ENCODE peak calls at places on chromosomes 3 and 15, in six cellular contexts. U is IMR-90, M is trophoblast cell, N is neuronal stem cell, D is H1, S is H9. Y is an unnamed sample.

GRCh38 chr3:47007001-47007400 is 27.5 kb downstream of the NBEAL2 start:
- DNase-seq in D (no peak), U (no peak), N (no peak), S (no peak), M (no peak), Y (no peak)

GRCh38 chr3:64345351-64345750 is 120.1 kb upstream of the PRICKLE2 start:
- DNase-seq in M (no peak), U (peak), S (no peak), N (no peak), D (no peak), Y (peak)

GRCh38 chr15:101054116-101054515 is 135.0 kb downstream of the LRRK1 start:
- DNase-seq in D (peak), U (no peak), M (peak), S (no peak), N (no peak), Y (no peak)

GRCh38 chr15:91224750-91225380 is 124.8 kb downstream of the SV2B start:
- DNase-seq in D (peak), N (peak), M (peak), U (peak), S (peak), Y (no peak)

GRCh38 chr3:19232566-19232965 is 84.3 kb downstream of the KCNH8 start:
- DNase-seq in D (no peak), M (no peak), U (no peak), N (no peak), S (no peak), Y (no peak)

GRCh38 chr3:110456001-110456400 is 615.6 kb upstream of the NECTIN3 start:
- DNase-seq in U (peak), D (no peak), M (no peak), S (no peak), N (no peak), Y (no peak)

GRCh38 chr15:100703032-100703578 is 100.7 kb downstream of the ASB7 start:
- DNase-seq in S (no peak), M (no peak), D (no peak), U (peak), N (no peak), Y (peak)

GRCh38 chr3:52128118-52128683 is 26.0 kb downstream of the POC1A start:
- DNase-seq in N (no peak), D (no peak), U (peak), M (peak), S (no peak), Y (peak)

GRCh38 chr15:45021331-45021730 is 1.7 kb upstream of the SORD start:
- DNase-seq in M (no peak), U (peak), D (no peak), N (no peak), S (no peak), Y (no peak)

GRCh38 chr3:51687472-51688205 is 16.6 kb downstream of the TEX264 start:
- DNase-seq in M (peak), S (no peak), N (no peak), U (peak), D (no peak), Y (peak)

GRCh38 chr3:107450254-107450653 is 72.5 kb upstream of the BBX start:
- DNase-seq in M (no peak), D (no peak), N (no peak), U (peak), S (no peak), Y (peak)
- H2AFZ ChIP-seq in M (no peak), D (no peak), N (no peak), U (no peak), S (no peak), Y (peak)

DNA sequence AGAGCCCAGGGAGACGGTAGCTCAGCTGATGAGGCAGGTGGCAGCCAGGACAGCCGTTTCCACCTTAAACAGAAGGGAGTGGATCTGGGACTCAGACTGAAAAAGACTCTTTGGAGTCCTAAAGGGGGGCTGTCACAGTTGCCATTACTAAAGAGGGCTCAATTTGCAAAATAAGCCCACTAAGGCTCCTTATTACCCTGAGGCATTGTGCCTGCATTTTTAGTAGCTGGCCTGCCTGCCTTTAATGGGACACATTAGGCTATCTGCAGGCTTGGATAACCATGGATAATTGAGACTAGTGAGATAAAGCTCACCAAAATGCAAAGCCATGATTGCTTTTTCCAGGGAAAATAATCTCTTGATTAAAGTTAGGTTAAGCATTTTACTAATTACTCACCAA is 8.7 kb downstream of the MAP3K13 start:
- DNase-seq in D (no peak), N (no peak), S (no peak), M (no peak), U (no peak), Y (no peak)
- H3K27ac ChIP-seq in D (no peak), N (no peak), S (no peak), M (no peak), U (no peak), Y (no peak)

GRCh38 chr3:13517253-13517977 is 31.5 kb upstream of the FBLN2 start:
- DNase-seq in U (no peak), N (no peak), D (no peak), S (no peak), M (no peak), Y (no peak)

GRCh38 chr3:13518516-13519351 is 30.2 kb upstream of the FBLN2 start:
- DNase-seq in U (no peak), D (no peak), S (no peak), N (no peak), M (peak), Y (no peak)

GRCh38 chr3:13521309-13521708 is 27.6 kb upstream of the FBLN2 start:
- DNase-seq in M (no peak), N (no peak), D (no peak), S (no peak), U (no peak), Y (no peak)

GRCh38 chr3:13520326-13520880 is 28.5 kb upstream of the FBLN2 start:
- DNase-seq in D (no peak), M (no peak), S (no peak), N (no peak), U (no peak), Y (no peak)

DNA sequence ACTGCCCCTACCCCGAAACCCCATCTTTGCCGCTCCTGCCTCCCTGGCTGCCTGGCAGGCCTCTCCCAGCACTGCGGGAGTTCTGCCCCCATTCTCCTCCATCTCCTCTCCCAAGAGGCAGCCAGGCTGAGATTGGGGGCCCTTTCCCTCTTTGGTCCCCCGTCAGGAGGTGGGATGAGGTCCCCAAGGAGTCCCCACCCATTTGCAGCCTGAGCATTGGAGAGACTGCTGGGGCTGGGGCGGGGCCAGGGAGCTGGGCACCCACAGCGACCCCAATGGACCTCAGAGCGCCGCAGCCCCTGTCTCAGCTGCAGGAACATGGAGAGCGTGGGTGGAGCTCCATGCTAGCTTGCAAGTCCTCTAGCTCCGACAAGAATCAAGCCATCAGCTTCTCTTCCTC is 29.5 kb upstream of the FBLN2 start:
- DNase-seq in M (no peak), S (peak), D (no peak), U (no peak), N (no peak), Y (no peak)
- H3K14ac ChIP-seq in M (no peak), S (no peak), D (no peak), U (no peak), N (peak), Y (no peak)

DNA sequence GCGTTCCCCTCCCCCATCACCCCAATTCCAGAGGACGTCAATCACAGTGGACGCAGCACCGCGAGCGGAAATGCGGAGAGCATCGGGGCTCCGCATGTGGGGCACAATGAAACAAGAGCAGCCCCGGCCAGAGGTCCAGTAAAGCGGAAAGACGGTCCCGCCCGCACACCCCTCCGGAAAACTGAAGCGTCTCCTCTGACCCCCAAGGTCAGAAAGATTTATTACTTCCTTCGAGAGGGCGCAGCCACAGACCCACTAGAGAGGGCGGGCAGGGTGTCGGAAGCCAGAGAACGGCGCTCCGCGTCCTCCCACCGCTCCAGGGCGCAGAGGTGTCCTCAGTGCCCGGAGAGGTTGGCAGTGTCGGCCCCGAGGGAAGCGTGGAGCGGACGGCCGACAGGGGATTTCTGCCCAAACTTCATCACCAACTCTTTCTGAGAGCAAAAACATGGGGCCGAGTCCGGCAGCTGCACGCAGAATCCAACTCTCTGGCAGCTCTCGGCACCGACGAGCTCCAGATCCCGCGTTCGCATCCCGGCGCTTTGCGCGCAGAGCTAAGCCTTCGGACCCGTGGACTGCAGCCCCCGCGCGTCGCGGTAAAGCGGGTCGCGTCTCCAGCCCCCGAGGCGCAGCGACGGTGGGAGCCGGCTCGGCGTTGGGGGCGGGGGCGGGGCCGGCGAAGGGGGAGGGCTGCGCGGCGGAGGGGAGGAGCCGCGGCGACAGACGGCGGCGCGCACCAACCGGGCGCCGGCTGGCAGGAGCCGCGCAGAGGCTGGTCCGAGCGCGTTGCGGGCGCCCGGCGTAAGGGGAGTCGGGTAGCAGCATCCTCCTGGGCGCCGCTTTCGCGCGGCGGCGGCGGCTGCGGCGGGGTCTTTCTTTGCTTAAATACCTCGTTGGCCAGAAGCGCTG is at the start of gene CHST2:
- DNase-seq in S (peak), D (peak), U (peak), N (peak), M (peak), Y (peak)
- H2AFZ ChIP-seq in S (no peak), D (peak), U (peak), N (peak), M (peak), Y (peak)

GRCh38 chr15:52788099-52788986 is 1.8 kb downstream of the ONECUT1 start:
- DNase-seq in N (peak), U (no peak), D (peak), S (peak), M (no peak), Y (no peak)
- H3K27ac ChIP-seq in N (no peak), U (no peak), D (no peak), S (no peak), M (no peak), Y (no peak)

GRCh38 chr3:7581831-7582230 is 720.9 kb downstream of the GRM7 start:
- DNase-seq in U (no peak), D (no peak), N (no peak), M (no peak), S (no peak), Y (no peak)
- H3K14ac ChIP-seq in U (no peak), D (no peak), N (no peak), M (no peak), S (no peak), Y (no peak)

GRCh38 chr3:135503429-135504083 is 462.0 kb upstream of the PPP2R3A start:
- DNase-seq in D (peak), U (peak), M (peak), S (peak), N (peak), Y (peak)
- H2AFZ ChIP-seq in D (peak), U (peak), M (no peak), S (peak), N (peak), Y (no peak)

GRCh38 chr15:40069178-40070165 is 30.5 kb upstream of the SRP14 start:
- DNase-seq in D (peak), S (peak), N (no peak), U (no peak), M (no peak), Y (no peak)

GRCh38 chr15:40070608-40071218 is 31.7 kb upstream of the SRP14 start:
- DNase-seq in U (no peak), M (no peak), N (no peak), S (no peak), D (no peak), Y (no peak)

GRCh38 chr15:40067921-40068624 is 29.1 kb upstream of the SRP14 start:
- DNase-seq in D (no peak), M (no peak), S (no peak), U (no peak), N (no peak), Y (no peak)

GRCh38 chr15:40072216-40072990 is 33.4 kb upstream of the SRP14 start:
- DNase-seq in N (no peak), U (no peak), M (no peak), S (peak), D (no peak), Y (no peak)

DNA sequence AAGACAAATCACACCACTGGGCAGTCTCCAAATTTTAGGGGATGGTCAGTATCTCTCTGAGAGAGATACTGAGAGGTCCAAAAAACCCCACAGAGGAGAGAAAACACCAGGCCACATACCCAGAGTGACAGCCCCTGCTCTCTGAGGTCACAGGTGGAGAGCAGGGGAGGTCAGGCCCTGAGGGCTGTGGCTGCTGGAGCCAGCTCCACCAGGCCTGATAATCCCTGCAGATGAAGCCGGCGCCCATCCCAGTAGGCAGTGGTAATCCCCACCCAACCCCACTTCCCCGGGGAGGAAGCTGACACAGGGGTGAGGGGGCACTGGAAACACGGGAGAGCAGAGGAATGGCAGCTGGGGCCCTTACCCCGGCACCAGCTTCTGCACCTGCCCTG is 31.2 kb upstream of the SRP14 start:
- DNase-seq in N (no peak), S (no peak), U (no peak), M (no peak), D (no peak), Y (no peak)
- H3K27ac ChIP-seq in N (no peak), S (no peak), U (no peak), M (no peak), D (no peak), Y (no peak)

Y was measured in mesenchymal stem cell.